ENCODE peak calls at places on chromosomes 2 and 18, in five cellular contexts. B, T, E, A and D are unnamed samples.

GRCh38 chr2:96301897-96302296 is 3.4 kb downstream of the SNRNP200 start:
- DNase-seq in B (no peak), A (no peak), E (no peak), T (no peak), D (no peak)

GRCh38 chr2:74921236-74921736 is 37.2 kb upstream of the POLE4 start:
- DNase-seq in E (no peak), B (no peak), A (no peak), T (no peak), D (no peak)

GRCh38 chr2:159971365-159972122 is 90.9 kb downstream of the PLA2R1 start:
- DNase-seq in T (no peak), A (no peak), B (no peak), E (no peak), D (no peak)

GRCh38 chr2:138787053-138787666 is 7.0 kb upstream of the NXPH2 start:
- DNase-seq in E (no peak), A (peak; percentile 74), T (no peak), B (no peak), D (peak; percentile 59)

GRCh38 chr18:80253236-80253635 is 5.9 kb upstream of the PARD6G start:
- DNase-seq in T (no peak), A (no peak), E (no peak), B (no peak), D (no peak)

GRCh38 chr2:121478996-121479735 is 51.5 kb upstream of the RNU4ATAC start:
- DNase-seq in A (no peak), T (no peak), E (no peak), B (no peak), D (no peak)

GRCh38 chr2:207767461-207768167 is 2.1 kb downstream of the FZD5 start:
- DNase-seq in A (peak; percentile 65), T (peak; percentile 84), E (no peak), B (peak; percentile 67), D (peak; percentile 30)

GRCh38 chr18:9578306-9578705 is 36.1 kb downstream of the PPP4R1 start:
- DNase-seq in A (peak; percentile 24), T (no peak), E (no peak), B (no peak), D (no peak)

GRCh38 chr2:6791682-6792081 is 74.0 kb downstream of the CMPK2 start:
- DNase-seq in E (no peak), T (no peak), B (no peak), A (no peak), D (no peak)

GRCh38 chr2:25740810-25741381 is 67.5 kb upstream of the DTNB start:
- DNase-seq in T (no peak), E (no peak), B (no peak), A (no peak), D (no peak)

GRCh38 chr18:38575648-38576047 is 1010.0 kb upstream of the CELF4 start:
- DNase-seq in A (no peak), B (no peak), E (no peak), T (no peak), D (no peak)

GRCh38 chr2:206396216-206396615 is 47.1 kb upstream of the ADAM23 start:
- DNase-seq in E (no peak), T (no peak), A (no peak), B (no peak), D (no peak)

GRCh38 chr18:10202947-10203346 is 251.5 kb upstream of the APCDD1 start:
- DNase-seq in E (no peak), A (no peak), B (no peak), T (no peak), D (no peak)

GRCh38 chr2:113178891-113179290 is 5.1 kb downstream of the PSD4 start:
- DNase-seq in E (no peak), A (no peak), T (peak; percentile 47), B (no peak), D (no peak)

GRCh38 chr18:78528437-78529228 is 451.0 kb upstream of the SALL3 start:
- DNase-seq in B (no peak), A (no peak), T (no peak), E (no peak), D (no peak)

GRCh38 chr2:157190151-157190550 is 67.4 kb upstream of the GALNT5 start:
- DNase-seq in A (peak; percentile 27), B (no peak), E (no peak), T (no peak), D (peak; percentile 87)

GRCh38 chr2:47767497-47767844 is 15.5 kb upstream of the MSH6 start:
- DNase-seq in T (no peak), B (no peak), E (no peak), A (no peak), D (no peak)

GRCh38 chr18:7177131-7177744 is 53.7 kb upstream of the LRRC30 start:
- DNase-seq in E (peak; percentile 62), A (peak; percentile 66), T (no peak), B (peak; percentile 52), D (peak; percentile 91)

GRCh38 chr2:2647156-2647555 is 316.1 kb upstream of the MYT1L start:
- DNase-seq in T (no peak), B (no peak), E (no peak), A (peak; percentile 61), D (no peak)

GRCh38 chr2:149994057-149994728 is 406.6 kb upstream of the MMADHC start:
- DNase-seq in T (no peak), B (peak; percentile 54), E (no peak), A (peak; percentile 98), D (peak; percentile 66)

GRCh38 chr2:133993160-133993559 is 260.7 kb upstream of the MGAT5 start:
- DNase-seq in T (no peak), E (no peak), A (no peak), B (no peak), D (no peak)

GRCh38 chr2:232447638-232448472 is 8.1 kb upstream of the ALPI start:
- DNase-seq in A (no peak), B (no peak), T (no peak), E (no peak), D (no peak)

GRCh38 chr2:10465915-10466314 is 17.8 kb upstream of the ODC1 start:
- DNase-seq in E (no peak), A (no peak), B (no peak), T (peak; percentile 7), D (no peak)

GRCh38 chr18:75075429-75075841 is 133.5 kb downstream of the PTGR3 start:
- DNase-seq in E (no peak), B (no peak), A (no peak), T (no peak), D (no peak)

GRCh38 chr18:75073654-75074053 is 135.3 kb downstream of the PTGR3 start:
- DNase-seq in E (no peak), T (no peak), B (no peak), A (no peak), D (no peak)

GRCh38 chr18:75076286-75076685 is 132.7 kb downstream of the PTGR3 start:
- DNase-seq in A (no peak), E (no peak), T (no peak), B (no peak), D (no peak)

GRCh38 chr18:75074196-75075015 is 134.5 kb downstream of the PTGR3 start:
- DNase-seq in T (no peak), E (no peak), B (no peak), A (no peak), D (no peak)

GRCh38 chr18:75075016-75075305 is 134.0 kb downstream of the PTGR3 start:
- DNase-seq in A (no peak), B (no peak), T (no peak), E (no peak), D (no peak)
- H3K4me3 ChIP-seq in A (no peak overlapping the region), B (no peak overlapping the region), T (no peak overlapping the region), E (no peak overlapping the region), D (no peak overlapping the region)

GRCh38 chr18:21269349-21269748 is 27.3 kb downstream of the GREB1L start:
- DNase-seq in B (no peak), E (no peak), T (no peak), A (no peak), D (no peak)

GRCh38 chr18:21272016-21272582 is 30.1 kb downstream of the GREB1L start:
- DNase-seq in B (no peak), A (no peak), T (no peak), E (no peak), D (peak; percentile 30)

GRCh38 chr18:21267370-21267769 is 25.3 kb downstream of the GREB1L start:
- DNase-seq in B (no peak), E (no peak), A (no peak), T (no peak), D (no peak)

GRCh38 chr18:21273568-21273967 is 31.5 kb downstream of the GREB1L start:
- DNase-seq in B (no peak), E (no peak), T (no peak), A (no peak), D (no peak)

DNA sequence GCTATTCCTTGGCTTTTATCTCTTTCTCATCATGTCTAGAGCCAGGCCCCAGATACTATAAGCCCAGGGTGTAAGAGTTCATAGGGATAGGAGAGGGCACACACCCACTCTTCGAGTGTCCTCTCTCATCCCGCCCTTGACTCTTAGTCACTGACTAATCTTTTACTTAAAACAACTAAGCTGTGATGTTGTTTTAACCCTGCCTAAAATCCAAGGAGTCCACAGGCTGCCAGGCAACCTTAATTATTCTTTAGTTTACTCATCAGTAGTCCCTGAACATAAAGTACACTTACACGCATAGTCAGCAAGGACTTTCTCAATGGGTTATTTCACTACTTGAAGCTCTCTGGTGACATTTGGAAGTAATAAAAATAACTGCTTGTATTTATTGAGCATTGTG is 28.4 kb downstream of the GREB1L start:
- DNase-seq in A (no peak), T (no peak), E (no peak), B (no peak), D (peak; percentile 91)
- TF ChIP-seq CTCF in A (no peak), T (no peak), E (no peak), B (no peak), D (no peak)

GRCh38 chr18:48975817-48976649 is 25.3 kb upstream of the SMAD7 start:
- DNase-seq in B (peak; percentile 77), T (peak; percentile 87), A (peak; percentile 58), E (no peak), D (peak; percentile 49)

GRCh38 chr18:48975221-48975816 is 24.6 kb upstream of the SMAD7 start:
- DNase-seq in A (no peak), E (no peak), T (no peak), B (no peak), D (no peak)

GRCh38 chr18:48977914-48978313 is 27.1 kb upstream of the SMAD7 start:
- DNase-seq in A (no peak), E (no peak), B (no peak), T (no peak), D (no peak)

GRCh38 chr18:48973731-48974130 is 23.0 kb upstream of the SMAD7 start:
- DNase-seq in B (no peak), E (no peak), A (no peak), T (no peak), D (no peak)

GRCh38 chr18:48974304-48975220 is 23.8 kb upstream of the SMAD7 start:
- DNase-seq in A (no peak), T (no peak), E (no peak), B (no peak), D (no peak)
- H3K4me3 ChIP-seq in A (peak overlapping the region; percentile 61), T (peak overlapping the region; percentile 47), E (peak overlapping the region; percentile 97), B (no peak overlapping the region), D (peak overlapping the region; percentile 59)

GRCh38 chr2:227499971-227500630 is 28.1 kb downstream of the AGFG1 start:
- DNase-seq in T (no peak), B (no peak), E (no peak), A (no peak), D (no peak)
- TF ChIP-seq CTCF in T (no peak), B (no peak), E (no peak), A (peak; percentile 22), D (no peak)

GRCh38 chr2:38748391-38748790 is 2.8 kb downstream of the SRSF7 start:
- DNase-seq in B (no peak), T (no peak), A (no peak), E (no peak), D (no peak)
- H3K4me3 ChIP-seq in B (no peak overlapping the region), T (no peak overlapping the region), A (peak overlapping the region; percentile 98), E (peak overlapping the region; percentile 86), D (no peak overlapping the region)